ENCODE peak calls at places on chromosomes 11 and 22, in five cellular contexts. S is neural progenitor cell, E is tibial artery, J is psoas muscle, L is left ventricle myocardium inferior. M is an unnamed sample. For H3K4me1 and H3K27me3, the result is how much of the 10 kb centered on the place peaks cover.

GRCh38 chr11:110000045-110000502 is 93.1 kb upstream of the ZC3H12C start:
- DNase-seq in S (no peak), E (no peak), J (no peak), L (no peak), M (no peak)

GRCh38 chr11:99589771-99590170 is 569.0 kb downstream of the CNTN5 start:
- DNase-seq in S (no peak), E (no peak), J (no peak), L (no peak), M (no peak)

GRCh38 chr22:19823191-19823590 is 31.5 kb downstream of the GNB1L start:
- DNase-seq in S (no peak), E (peak), J (no peak), L (no peak), M (peak)

GRCh38 chr11:59221438-59221837 is 8.7 kb upstream of the MPEG1 start:
- DNase-seq in S (no peak), E (no peak), J (no peak), L (no peak), M (no peak)

GRCh38 chr22:24694971-24695928 is 79.3 kb downstream of the PIWIL3 start:
- DNase-seq in S (no peak), E (no peak), J (no peak), L (no peak), M (peak)

GRCh38 chr11:113104390-113105251 is 143.4 kb downstream of the NCAM1 start:
- DNase-seq in S (peak), E (no peak), J (no peak), L (no peak), M (no peak)

GRCh38 chr22:40484906-40485660 is 114.7 kb downstream of the SGSM3 start:
- DNase-seq in S (no peak), E (no peak), J (no peak), L (no peak), M (no peak)

GRCh38 chr11:8757533-8757932 is 74.9 kb downstream of the RPL27A start:
- DNase-seq in S (no peak), E (no peak), J (no peak), L (no peak), M (no peak)

GRCh38 chr22:40599731-40600130 is 36.8 kb downstream of the MRTFA start:
- DNase-seq in S (no peak), E (no peak), J (no peak), L (no peak), M (no peak)

GRCh38 chr11:69257838-69258658 is 35.9 kb upstream of the MYEOV start:
- DNase-seq in S (peak), E (peak), J (no peak), L (no peak), M (no peak)

GRCh38 chr11:69261116-69261515 is 32.8 kb upstream of the MYEOV start:
- DNase-seq in S (no peak), E (peak), J (no peak), L (no peak), M (no peak)

GRCh38 chr11:69260622-69261021 is 33.3 kb upstream of the MYEOV start:
- DNase-seq in S (no peak), E (peak), J (no peak), L (no peak), M (no peak)

GRCh38 chr11:69259072-69259471 is 34.9 kb upstream of the MYEOV start:
- DNase-seq in S (no peak), E (no peak), J (no peak), L (no peak), M (no peak)

DNA sequence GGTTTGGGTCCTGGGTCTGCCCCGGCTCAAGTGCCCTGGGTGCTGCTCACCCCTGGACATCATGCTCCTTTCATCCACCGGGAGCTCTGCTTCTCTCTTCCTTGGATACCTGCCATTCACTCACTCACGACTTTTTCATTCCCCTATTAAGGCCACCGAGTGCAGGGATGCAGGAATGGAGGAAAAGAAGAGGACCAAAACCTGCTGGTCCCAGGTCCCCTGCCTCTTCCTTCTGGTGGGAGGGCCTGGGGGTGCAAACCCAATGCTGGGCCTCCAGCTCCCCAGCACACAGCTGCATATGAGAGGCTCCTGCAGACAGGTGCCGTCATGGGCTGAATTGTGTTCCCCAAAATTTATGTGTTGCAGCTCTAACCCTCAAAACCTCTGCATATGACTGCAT is 36.8 kb upstream of the MYEOV start:
- DNase-seq in S (no peak), E (peak), J (no peak), L (no peak), M (no peak)
- H3K4me1 ChIP-seq in S (under half), E (under half), J (under half), L (under half), M (under half)

GRCh38 chr11:44366741-44367140 is 56.8 kb upstream of the ALX4 start:
- DNase-seq in S (no peak), E (no peak), J (no peak), L (no peak), M (no peak)

GRCh38 chr11:44363116-44363515 is 53.2 kb upstream of the ALX4 start:
- DNase-seq in S (no peak), E (no peak), J (no peak), L (no peak), M (no peak)

GRCh38 chr11:44368886-44369285 is 58.9 kb upstream of the ALX4 start:
- DNase-seq in S (no peak), E (no peak), J (no peak), L (no peak), M (no peak)

GRCh38 chr11:44364596-44364995 is 54.7 kb upstream of the ALX4 start:
- DNase-seq in S (no peak), E (no peak), J (no peak), L (no peak), M (no peak)

DNA sequence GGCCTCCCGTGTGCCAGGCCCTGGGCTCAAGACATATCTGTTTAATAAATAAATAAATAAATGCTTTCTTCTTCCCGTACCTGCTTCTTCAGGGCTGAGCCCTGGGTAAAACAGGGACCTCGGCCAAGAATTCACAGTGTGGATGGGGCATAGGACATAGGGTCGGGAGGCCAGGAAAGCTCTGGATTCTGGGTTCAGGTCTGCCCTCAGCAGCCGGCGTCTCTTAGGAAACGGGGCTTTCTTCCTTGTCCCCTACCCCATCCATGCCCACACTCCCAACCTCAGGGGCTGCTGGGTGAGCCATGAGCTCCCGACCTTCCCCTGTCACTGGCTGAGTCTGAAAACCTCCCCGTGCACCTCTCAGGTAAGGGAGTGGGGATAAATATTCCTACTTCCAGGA is 55.7 kb upstream of the ALX4 start:
- DNase-seq in S (no peak), E (no peak), J (no peak), L (no peak), M (no peak)
- H3K27me3 ChIP-seq in S (under half), E (under half), J (under half), L (under half), M (under half)

GRCh38 chr22:21939392-21940319 is 13.0 kb downstream of the PPM1F start:
- DNase-seq in S (no peak), E (no peak), J (no peak), L (no peak), M (no peak)
- H3K4me1 ChIP-seq in S (under half), E (under half), J (under half), L (half or more), M (half or more)

GRCh38 chr22:22749167-22749758 is 104.8 kb downstream of the GGTLC2 start:
- DNase-seq in S (no peak), E (no peak), J (no peak), L (no peak), M (no peak)

GRCh38 chr22:22750335-22751042 is 106.1 kb downstream of the GGTLC2 start:
- DNase-seq in S (no peak), E (peak), J (no peak), L (no peak), M (no peak)

GRCh38 chr22:22752556-22753477 is 108.4 kb downstream of the GGTLC2 start:
- DNase-seq in S (no peak), E (peak), J (peak), L (no peak), M (no peak)

GRCh38 chr22:22752199-22752555 is 107.8 kb downstream of the GGTLC2 start:
- DNase-seq in S (no peak), E (no peak), J (no peak), L (no peak), M (no peak)

DNA sequence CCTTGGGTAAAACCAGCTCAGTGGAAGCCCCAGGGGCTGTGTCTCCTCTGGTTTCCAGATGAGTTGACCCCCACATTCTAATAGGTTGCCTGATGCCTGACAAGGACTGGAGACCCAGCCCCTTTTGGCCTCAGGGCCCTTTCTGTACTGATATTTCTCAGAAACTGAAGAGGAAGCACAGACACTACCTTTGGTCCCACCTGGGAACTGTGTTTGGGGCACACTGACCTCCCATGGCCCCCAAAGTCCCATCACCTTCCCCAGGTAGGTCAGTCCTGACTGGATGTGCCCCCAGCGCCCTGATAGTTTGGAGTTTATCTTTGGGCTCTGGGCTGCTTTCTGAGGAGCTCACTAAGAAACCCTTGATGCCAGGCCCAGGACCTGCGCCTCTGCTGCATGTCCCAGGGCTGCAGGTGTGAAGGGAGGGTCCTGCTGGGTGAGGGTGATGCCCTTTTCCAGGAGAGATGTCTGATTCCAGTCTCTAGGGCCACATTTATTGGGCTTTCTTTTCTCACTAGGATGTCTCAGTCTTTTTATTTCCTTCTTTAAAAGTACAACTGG is 106.7 kb downstream of the GGTLC2 start:
- DNase-seq in S (no peak), E (peak), J (no peak), L (no peak), M (no peak)
- H3K27me3 ChIP-seq in S (half or more), E (under half), J (under half), L (under half), M (under half)

GRCh38 chr11:27458182-27458581 is 14.4 kb downstream of the LGR4 start:
- DNase-seq in S (no peak), E (no peak), J (no peak), L (no peak), M (no peak)
- H3K4me1 ChIP-seq in S (half or more), E (under half), J (under half), L (under half), M (under half)

GRCh38 chr22:44357962-44358553 is 45.3 kb upstream of the SHISAL1 start:
- DNase-seq in S (peak), E (no peak), J (no peak), L (peak), M (peak)
- H3K27me3 ChIP-seq in S (under half), E (under half), J (under half), L (under half), M (under half)

M was measured in lower lobe of right lung.